ENCODE peak calls at places on chromosomes 4 and X, in seven cellular contexts. One of them, this sample, is unnamed.

GRCh38 chr4:1964971-1965370 is 43.8 kb downstream of the NELFA start:
- DNase-seq in H1: no peak
- DNase-seq in neuronal stem cell: no peak
- DNase-seq in mesenchymal stem cell: no peak
- DNase-seq in IMR-90: no peak
- DNase-seq in mesendoderm: no peak
- DNase-seq in trophoblast cell: no peak
- DNase-seq in this sample: no peak

GRCh38 chrX:154382483-154383069 is 3.5 kb downstream of the EMD start:
- DNase-seq in H1: no peak
- DNase-seq in neuronal stem cell: no peak
- DNase-seq in mesenchymal stem cell: no peak
- DNase-seq in IMR-90: no peak
- DNase-seq in mesendoderm: no peak
- DNase-seq in trophoblast cell: no peak
- DNase-seq in this sample: no peak

GRCh38 chr4:82792912-82793649 is 5.5 kb downstream of the SCD5 start:
- DNase-seq in H1: no peak
- DNase-seq in neuronal stem cell: no peak
- DNase-seq in mesenchymal stem cell: no peak
- DNase-seq in IMR-90: peak
- DNase-seq in mesendoderm: no peak
- DNase-seq in trophoblast cell: no peak
- DNase-seq in this sample: peak

GRCh38 chrX:6311540-6311939 is 82.9 kb upstream of the NLGN4X start:
- DNase-seq in H1: no peak
- DNase-seq in neuronal stem cell: no peak
- DNase-seq in mesenchymal stem cell: no peak
- DNase-seq in IMR-90: no peak
- DNase-seq in mesendoderm: no peak
- DNase-seq in trophoblast cell: no peak
- DNase-seq in this sample: no peak

GRCh38 chr4:109429545-109429944 is 4.1 kb upstream of the SEC24B start:
- DNase-seq in H1: no peak
- DNase-seq in neuronal stem cell: no peak
- DNase-seq in mesenchymal stem cell: no peak
- DNase-seq in IMR-90: no peak
- DNase-seq in mesendoderm: no peak
- DNase-seq in trophoblast cell: no peak
- DNase-seq in this sample: no peak

GRCh38 chr4:169791527-169792156 is 33.9 kb upstream of the HPF1 start:
- DNase-seq in H1: peak
- DNase-seq in neuronal stem cell: peak
- DNase-seq in mesenchymal stem cell: peak
- DNase-seq in IMR-90: peak
- DNase-seq in mesendoderm: peak
- DNase-seq in trophoblast cell: peak
- DNase-seq in this sample: peak

GRCh38 chr4:97457253-97457652 is 686.0 kb downstream of the STPG2 start:
- DNase-seq in H1: no peak
- DNase-seq in neuronal stem cell: no peak
- DNase-seq in mesenchymal stem cell: no peak
- DNase-seq in IMR-90: no peak
- DNase-seq in mesendoderm: peak
- DNase-seq in trophoblast cell: no peak
- DNase-seq in this sample: no peak

GRCh38 chrX:38095971-38096529 is 89.7 kb downstream of the SYTL5 start:
- DNase-seq in H1: no peak
- DNase-seq in neuronal stem cell: no peak
- DNase-seq in mesenchymal stem cell: peak
- DNase-seq in IMR-90: peak
- DNase-seq in mesendoderm: no peak
- DNase-seq in trophoblast cell: no peak
- DNase-seq in this sample: no peak

GRCh38 chr4:75302648-75303047 is 211.6 kb downstream of the RCHY1 start:
- DNase-seq in H1: no peak
- DNase-seq in neuronal stem cell: no peak
- DNase-seq in mesenchymal stem cell: no peak
- DNase-seq in IMR-90: no peak
- DNase-seq in mesendoderm: peak
- DNase-seq in trophoblast cell: no peak
- DNase-seq in this sample: no peak

GRCh38 chrX:139204903-139205667 is 325.5 kb upstream of the F9 start:
- DNase-seq in H1: no peak
- DNase-seq in neuronal stem cell: no peak
- DNase-seq in mesenchymal stem cell: no peak
- DNase-seq in IMR-90: no peak
- DNase-seq in mesendoderm: peak
- DNase-seq in trophoblast cell: no peak
- DNase-seq in this sample: peak

GRCh38 chr4:94676910-94677309 is 80.8 kb upstream of the BMPR1B start:
- DNase-seq in H1: no peak
- DNase-seq in neuronal stem cell: no peak
- DNase-seq in mesenchymal stem cell: peak
- DNase-seq in IMR-90: peak
- DNase-seq in mesendoderm: peak
- DNase-seq in trophoblast cell: peak
- DNase-seq in this sample: no peak

GRCh38 chr4:4200624-4201023 is 26.1 kb downstream of the OTOP1 start:
- DNase-seq in H1: no peak
- DNase-seq in neuronal stem cell: no peak
- DNase-seq in mesenchymal stem cell: no peak
- DNase-seq in IMR-90: peak
- DNase-seq in mesendoderm: peak
- DNase-seq in trophoblast cell: peak
- DNase-seq in this sample: no peak

GRCh38 chr4:4206204-4206603 is 20.5 kb downstream of the OTOP1 start:
- DNase-seq in H1: no peak
- DNase-seq in neuronal stem cell: no peak
- DNase-seq in mesenchymal stem cell: no peak
- DNase-seq in IMR-90: no peak
- DNase-seq in mesendoderm: no peak
- DNase-seq in trophoblast cell: no peak
- DNase-seq in this sample: no peak

GRCh38 chr4:4204401-4204745 is 22.4 kb downstream of the OTOP1 start:
- DNase-seq in H1: no peak
- DNase-seq in neuronal stem cell: no peak
- DNase-seq in mesenchymal stem cell: no peak
- DNase-seq in IMR-90: no peak
- DNase-seq in mesendoderm: no peak
- DNase-seq in trophoblast cell: no peak
- DNase-seq in this sample: no peak

GRCh38 chr4:4202510-4202909 is 24.2 kb downstream of the OTOP1 start:
- DNase-seq in H1: no peak
- DNase-seq in neuronal stem cell: no peak
- DNase-seq in mesenchymal stem cell: no peak
- DNase-seq in IMR-90: no peak
- DNase-seq in mesendoderm: no peak
- DNase-seq in trophoblast cell: no peak
- DNase-seq in this sample: no peak

GRCh38 chr4:4203688-4204400 is 22.9 kb downstream of the OTOP1 start:
- DNase-seq in H1: no peak
- DNase-seq in neuronal stem cell: no peak
- DNase-seq in mesenchymal stem cell: no peak
- DNase-seq in IMR-90: no peak
- DNase-seq in mesendoderm: no peak
- DNase-seq in trophoblast cell: no peak
- DNase-seq in this sample: no peak
- H3K4me2 ChIP-seq in H1: no peak
- H3K4me2 ChIP-seq in neuronal stem cell: no peak
- H3K4me2 ChIP-seq in mesenchymal stem cell: no peak
- H3K4me2 ChIP-seq in IMR-90: no peak
- H3K4me2 ChIP-seq in mesendoderm: no peak
- H3K4me2 ChIP-seq in trophoblast cell: no peak
- H3K4me2 ChIP-seq in this sample: no peak

GRCh38 chrX:136035663-136036062 is 50.4 kb downstream of the SLC9A6 start:
- DNase-seq in H1: no peak
- DNase-seq in neuronal stem cell: no peak
- DNase-seq in mesenchymal stem cell: no peak
- DNase-seq in IMR-90: no peak
- DNase-seq in mesendoderm: no peak
- DNase-seq in trophoblast cell: no peak
- DNase-seq in this sample: no peak
- H3K4ac ChIP-seq in H1: no peak
- H3K4ac ChIP-seq in neuronal stem cell: no peak
- H3K4ac ChIP-seq in mesenchymal stem cell: no peak
- H3K4ac ChIP-seq in IMR-90: no peak
- H3K4ac ChIP-seq in mesendoderm: no peak
- H3K4ac ChIP-seq in trophoblast cell: no peak
- H3K4ac ChIP-seq in this sample: no peak

GRCh38 chrX:133754657-133755056 is 230.7 kb downstream of the GPC3 start:
- DNase-seq in H1: no peak
- DNase-seq in neuronal stem cell: no peak
- DNase-seq in mesenchymal stem cell: no peak
- DNase-seq in IMR-90: no peak
- DNase-seq in mesendoderm: no peak
- DNase-seq in trophoblast cell: no peak
- DNase-seq in this sample: no peak
- H3K4me2 ChIP-seq in H1: no peak
- H3K4me2 ChIP-seq in neuronal stem cell: no peak
- H3K4me2 ChIP-seq in mesenchymal stem cell: no peak
- H3K4me2 ChIP-seq in IMR-90: no peak
- H3K4me2 ChIP-seq in mesendoderm: no peak
- H3K4me2 ChIP-seq in trophoblast cell: no peak
- H3K4me2 ChIP-seq in this sample: no peak

DNA sequence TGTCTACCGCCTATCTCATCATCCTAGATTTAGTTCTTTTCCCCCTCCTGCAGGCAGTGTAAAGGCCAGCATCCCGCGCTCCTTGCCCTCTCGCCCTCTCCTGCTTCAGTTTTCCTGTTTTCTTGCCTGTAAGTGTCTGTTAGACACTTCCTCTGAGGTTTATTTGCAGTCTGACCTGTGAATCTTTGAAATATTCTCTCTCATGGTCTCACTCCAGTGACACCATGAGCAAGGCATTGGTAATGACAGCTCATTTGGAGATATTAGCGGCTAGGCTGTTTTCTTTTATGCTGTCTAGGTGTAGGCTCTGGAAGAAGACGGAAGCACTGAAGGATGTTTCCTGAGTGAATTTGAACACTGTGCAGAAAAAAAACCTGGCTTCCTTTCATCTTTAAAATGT is 179.6 kb downstream of the KDR start:
- DNase-seq in H1: no peak
- DNase-seq in neuronal stem cell: no peak
- DNase-seq in mesenchymal stem cell: peak
- DNase-seq in IMR-90: no peak
- DNase-seq in mesendoderm: no peak
- DNase-seq in trophoblast cell: peak
- DNase-seq in this sample: no peak
- H3K4ac ChIP-seq in H1: no peak
- H3K4ac ChIP-seq in neuronal stem cell: no peak
- H3K4ac ChIP-seq in mesenchymal stem cell: no peak
- H3K4ac ChIP-seq in IMR-90: no peak
- H3K4ac ChIP-seq in mesendoderm: no peak
- H3K4ac ChIP-seq in trophoblast cell: no peak
- H3K4ac ChIP-seq in this sample: no peak